ENCODE peak calls at places on chromosomes 5 and 9, in six cellular contexts. F, L, X, J, N and H are unnamed samples.
A peak's percentile ranks its signal among the peaks of the same experiment; 100 is the strongest.

GRCh38 chr9:8365466-8366160 is 566.0 kb upstream of the DMAC1 start:
- DNase-seq in X (peak; percentile 5), L (no peak), F (no peak), J (no peak), N (no peak), H (peak; percentile 6)

GRCh38 chr9:110047955-110048472 is 159.9 kb downstream of the C9orf152 start:
- DNase-seq in N (no peak), X (no peak), J (no peak), F (no peak), L (no peak), H (no peak)

GRCh38 chr9:77575785-77576184 is 72.3 kb downstream of the GNA14 start:
- DNase-seq in X (peak; percentile 36), F (no peak), J (no peak), L (no peak), N (no peak), H (peak; percentile 60)

GRCh38 chr5:43602456-43602817 is 543 bp upstream of the NNT start:
- DNase-seq in N (no peak), X (peak; percentile 69), F (peak; percentile 24), J (peak; percentile 61), L (no peak), H (peak; percentile 49)

GRCh38 chr5:2998106-2998505 is 246.6 kb upstream of the IRX2 start:
- DNase-seq in F (no peak), X (no peak), J (no peak), L (no peak), N (no peak), H (no peak)

GRCh38 chr5:17069995-17070405 is 133.9 kb upstream of the MYO10 start:
- DNase-seq in X (peak; percentile 73), N (no peak), F (no peak), J (no peak), L (no peak), H (peak; percentile 39)

GRCh38 chr5:140168371-140168770 is 6.6 kb upstream of the CYSTM1 start:
- DNase-seq in J (no peak), F (no peak), L (no peak), N (no peak), X (no peak), H (no peak)

GRCh38 chr9:96450613-96451544 is 910 bp downstream of the HABP4 start:
- DNase-seq in X (peak; percentile 34), J (peak; percentile 23), L (peak; percentile 67), F (peak; percentile 80), N (peak; percentile 81), H (peak; percentile 21)

GRCh38 chr5:154215931-154216330 is 25.4 kb downstream of the GALNT10 start:
- DNase-seq in N (no peak), J (no peak), F (no peak), L (no peak), X (no peak), H (no peak)

GRCh38 chr5:36944607-36945225 is 68.1 kb downstream of the NIPBL start:
- DNase-seq in L (no peak), N (no peak), F (no peak), J (peak; percentile 73), X (peak; percentile 85), H (peak; percentile 84)

GRCh38 chr9:78303377-78304062 is 6.6 kb downstream of the PSAT1 start:
- DNase-seq in N (no peak), J (no peak), X (no peak), F (no peak), L (peak; percentile 27), H (no peak)

GRCh38 chr5:139796061-139796806 is 626 bp downstream of the PSD2 start:
- DNase-seq in N (no peak), F (no peak), L (no peak), X (no peak), J (no peak), H (no peak)

GRCh38 chr5:14036947-14037346 is 92.5 kb upstream of the DNAH5 start:
- DNase-seq in F (no peak), J (no peak), L (no peak), N (no peak), X (no peak), H (peak; percentile 15)

GRCh38 chr9:3371842-3372241 is 154.0 kb downstream of the RFX3 start:
- DNase-seq in F (no peak), N (no peak), L (no peak), X (no peak), J (no peak), H (no peak)

GRCh38 chr5:128441923-128442322 is 96.1 kb downstream of the FBN2 start:
- DNase-seq in F (no peak), N (no peak), J (no peak), X (no peak), L (no peak), H (no peak)

GRCh38 chr9:13387668-13388124 is 108.2 kb upstream of the MPDZ start:
- DNase-seq in F (no peak), J (peak; percentile 22), X (peak; percentile 64), N (no peak), L (no peak), H (peak; percentile 8)

GRCh38 chr5:173964491-173964890 is 24.5 kb upstream of the C5orf47 start:
- DNase-seq in L (no peak), X (no peak), F (no peak), J (no peak), N (no peak), H (no peak)

GRCh38 chr5:59142138-59142537 is 559.3 kb downstream of the RAB3C start:
- DNase-seq in L (no peak), N (no peak), X (no peak), J (no peak), F (no peak), H (no peak)

GRCh38 chr9:128149951-128150593 is 819 bp downstream of the LCN2 start:
- DNase-seq in F (no peak), X (no peak), J (no peak), N (peak; percentile 72), L (no peak), H (no peak)

GRCh38 chr9:128150594-128151342 is 1.5 kb downstream of the LCN2 start:
- DNase-seq in X (no peak), L (no peak), J (no peak), F (no peak), N (peak; percentile 73), H (no peak)

GRCh38 chr9:128152133-128152780 is 3.0 kb downstream of the LCN2 start:
- DNase-seq in N (peak; percentile 54), F (no peak), X (no peak), L (no peak), J (no peak), H (no peak)

GRCh38 chr9:128152781-128153116 is 3.5 kb downstream of the LCN2 start:
- DNase-seq in J (no peak), F (no peak), L (no peak), N (no peak), X (no peak), H (no peak)

GRCh38 chr9:128151343-128152132 is 2.3 kb downstream of the LCN2 start:
- DNase-seq in N (peak; percentile 58), L (no peak), J (no peak), F (no peak), X (no peak), H (no peak)
- H3K4me3 ChIP-seq in N (no peak overlapping the region), L (no peak overlapping the region), J (no peak overlapping the region), F (no peak overlapping the region), X (no peak overlapping the region), H (no peak overlapping the region)

GRCh38 chr5:32499261-32499660 is 54.7 kb upstream of the ZFR start:
- DNase-seq in X (no peak), N (no peak), J (no peak), L (no peak), F (no peak), H (no peak)

GRCh38 chr5:32503261-32503660 is 58.7 kb upstream of the ZFR start:
- DNase-seq in N (no peak), L (no peak), F (no peak), X (no peak), J (no peak), H (no peak)

GRCh38 chr5:32500206-32500605 is 55.7 kb upstream of the ZFR start:
- DNase-seq in N (no peak), X (no peak), L (no peak), F (no peak), J (no peak), H (no peak)

GRCh38 chr5:32501623-32502022 is 57.1 kb upstream of the ZFR start:
- DNase-seq in X (no peak), L (no peak), J (no peak), N (no peak), F (no peak), H (no peak)

GRCh38 chr5:32501071-32501470 is 56.5 kb upstream of the ZFR start:
- DNase-seq in X (no peak), L (no peak), F (no peak), J (no peak), N (no peak), H (no peak)
- TF ChIP-seq CTCF in X (no peak), L (no peak), F (no peak), J (no peak), N (no peak), H (no peak)

GRCh38 chr9:91160181-91160580 is 201.5 kb downstream of the AUH start:
- DNase-seq in F (no peak), L (peak; percentile 27), J (no peak), N (no peak), X (no peak), H (no peak)
- H3K4me3 ChIP-seq in F (no peak overlapping the region), L (no peak overlapping the region), J (no peak overlapping the region), N (no peak overlapping the region), X (no peak overlapping the region), H (no peak overlapping the region)

DNA sequence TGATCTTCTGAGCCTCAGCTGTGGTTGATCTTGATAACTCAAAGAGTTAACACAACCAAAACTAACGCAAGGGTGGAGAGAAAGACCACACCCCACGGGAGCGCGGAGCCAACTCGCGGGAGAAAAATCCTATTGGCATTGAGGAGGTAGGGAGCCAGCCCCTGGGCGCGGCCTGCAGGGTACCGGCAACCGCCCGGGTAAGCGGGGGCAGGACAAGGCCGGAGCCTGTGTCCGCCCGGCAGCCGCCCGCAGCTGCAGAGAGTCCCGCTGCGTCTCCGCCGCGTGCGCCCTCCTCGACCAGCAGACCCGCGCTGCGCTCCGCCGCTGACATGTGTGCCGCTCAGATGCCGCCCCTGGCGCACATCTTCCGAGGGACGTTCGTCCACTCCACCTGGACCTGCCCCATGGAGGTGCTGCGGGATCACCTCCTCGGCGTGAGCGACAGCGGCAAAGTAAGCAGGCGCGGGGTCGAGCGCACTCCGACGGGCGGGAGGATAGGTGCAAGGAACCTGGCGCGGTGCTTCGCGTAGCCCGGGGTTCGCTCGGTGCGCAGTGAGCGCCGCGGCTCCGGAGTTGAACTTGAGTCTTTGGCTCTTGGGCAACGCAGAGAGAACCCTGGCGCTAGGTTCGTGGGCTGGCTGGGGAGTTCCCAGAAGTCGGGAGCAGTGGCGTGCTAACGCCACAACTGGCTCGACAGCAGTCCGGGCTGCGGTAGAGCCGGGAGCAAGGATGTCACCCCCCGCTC is at the start of gene GDA:
- DNase-seq in F (no peak), X (no peak), N (peak; percentile 64), J (no peak), L (no peak), H (no peak)
- TF ChIP-seq CTCF in F (no peak), X (no peak), N (no peak), J (no peak), L (no peak), H (no peak)